ENCODE peak calls at places on chromosomes 7 and 10, in six cellular contexts. C is lower lobe of right lung, B is bronchial epithelial cell, R is body of pancreas, K is nephron progenitor cell, S is B cell. P is an unnamed sample.

GRCh38 chr7:47326808-47327207 is 255.1 kb downstream of the TNS3 start:
- DNase-seq in C (no peak), B (no peak), R (no peak), K (no peak), S (no peak), P (no peak)

GRCh38 chr7:27171636-27172387 is 2.3 kb downstream of the HOXA10 start:
- DNase-seq in C (no peak), B (no peak), R (no peak), K (peak), S (no peak), P (no peak)

GRCh38 chr7:389911-390601 is 100.1 kb downstream of the FOXL3 start:
- DNase-seq in C (peak), B (no peak), R (no peak), K (no peak), S (peak), P (no peak)

GRCh38 chr10:11441151-11441535 is 170.3 kb downstream of the USP6NL start:
- DNase-seq in C (no peak), B (no peak), R (no peak), K (no peak), S (no peak), P (no peak)

GRCh38 chr10:44034946-44035345 is 350.0 kb downstream of the CXCL12 start:
- DNase-seq in C (no peak), B (no peak), R (no peak), K (no peak), S (no peak), P (no peak)

GRCh38 chr10:86747796-86748581 is 8.4 kb upstream of the BMPR1A start:
- DNase-seq in C (no peak), B (no peak), R (no peak), K (no peak), S (no peak), P (no peak)

GRCh38 chr7:150983893-150984368 is 5.8 kb upstream of the KCNH2 start:
- DNase-seq in C (no peak), B (peak), R (peak), K (peak), S (no peak), P (no peak)

GRCh38 chr7:64875658-64876406 is 27.2 kb upstream of the ZNF273 start:
- DNase-seq in C (no peak), B (no peak), R (no peak), K (no peak), S (peak), P (peak)

GRCh38 chr10:3549118-3549517 is 235.9 kb downstream of the KLF6 start:
- DNase-seq in C (no peak), B (no peak), R (no peak), K (no peak), S (no peak), P (no peak)

GRCh38 chr10:88343761-88344484 is 239.2 kb downstream of the RNLS start:
- DNase-seq in C (no peak), B (no peak), R (no peak), K (no peak), S (no peak), P (no peak)

GRCh38 chr7:79420464-79420863 is 33.0 kb downstream of the MAGI2 start:
- DNase-seq in C (no peak), B (peak), R (no peak), K (no peak), S (no peak), P (no peak)

GRCh38 chr7:5421626-5422323 is 1.9 kb downstream of the TNRC18 start:
- DNase-seq in C (peak), B (no peak), R (peak), K (peak), S (no peak), P (no peak)

GRCh38 chr7:143398616-143399015 is 10.0 kb downstream of the EPHA1 start:
- DNase-seq in C (no peak), B (no peak), R (no peak), K (no peak), S (no peak), P (no peak)

GRCh38 chr10:63671317-63671937 is 150.2 kb downstream of the REEP3 start:
- DNase-seq in C (no peak), B (no peak), R (no peak), K (no peak), S (no peak), P (no peak)

GRCh38 chr10:33216661-33217427 is 117.6 kb downstream of the NRP1 start:
- DNase-seq in C (no peak), B (peak), R (no peak), K (no peak), S (no peak), P (no peak)

GRCh38 chr7:139574618-139575337 is 51.3 kb downstream of the CLEC2L start:
- DNase-seq in C (no peak), B (no peak), R (no peak), K (no peak), S (no peak), P (no peak)

GRCh38 chr10:49298990-49299815 is at the start of gene C10orf71:
- DNase-seq in C (no peak), B (no peak), R (peak), K (peak), S (no peak), P (no peak)

GRCh38 chr10:119858063-119858462 is 14.6 kb downstream of the MCMBP start:
- DNase-seq in C (no peak), B (no peak), R (no peak), K (no peak), S (no peak), P (no peak)

GRCh38 chr7:102042016-102042656 is 224.7 kb downstream of the CUX1 start:
- DNase-seq in C (no peak), B (peak), R (no peak), K (no peak), S (no peak), P (no peak)

GRCh38 chr10:121732676-121733445 is 134.6 kb upstream of the FGFR2 start:
- DNase-seq in C (no peak), B (no peak), R (no peak), K (no peak), S (no peak), P (no peak)

GRCh38 chr7:84455788-84456187 is 261.2 kb upstream of the SEMA3A start:
- DNase-seq in C (no peak), B (peak), R (no peak), K (no peak), S (no peak), P (no peak)

GRCh38 chr7:34308595-34308994 is 349.4 kb upstream of the NPSR1 start:
- DNase-seq in C (no peak), B (no peak), R (no peak), K (no peak), S (no peak), P (no peak)

GRCh38 chr7:914521-915194 is 38.3 kb downstream of the GET4 start:
- DNase-seq in C (no peak), B (no peak), R (no peak), K (no peak), S (no peak), P (no peak)

GRCh38 chr10:29106287-29106686 is 182.6 kb upstream of the LYZL1 start:
- DNase-seq in C (no peak), B (no peak), R (no peak), K (no peak), S (no peak), P (no peak)

GRCh38 chr10:75978213-75978612 is 546.8 kb downstream of the LRMDA start:
- DNase-seq in C (no peak), B (peak), R (no peak), K (no peak), S (no peak), P (no peak)

GRCh38 chr7:98110249-98111022 is 3.8 kb downstream of the LMTK2 start:
- DNase-seq in C (peak), B (peak), R (peak), K (no peak), S (no peak), P (no peak)

GRCh38 chr7:129940329-129940728 is 12.4 kb downstream of the UBE2H start:
- DNase-seq in C (no peak), B (no peak), R (no peak), K (no peak), S (no peak), P (no peak)

GRCh38 chr10:62817763-62818425 is 1.7 kb upstream of the EGR2 start:
- DNase-seq in C (peak), B (peak), R (peak), K (peak), S (peak), P (no peak)

GRCh38 chr10:44051584-44052385 is 333.1 kb downstream of the CXCL12 start:
- DNase-seq in C (no peak), B (peak), R (peak), K (no peak), S (no peak), P (no peak)

GRCh38 chr7:139482662-139483466 is 609 bp downstream of the KLRG2 start:
- DNase-seq in C (peak), B (no peak), R (peak), K (peak), S (peak), P (no peak)

GRCh38 chr10:132232553-132232949 is 45.8 kb downstream of the DPYSL4 start:
- DNase-seq in C (peak), B (no peak), R (no peak), K (no peak), S (no peak), P (no peak)

DNA sequence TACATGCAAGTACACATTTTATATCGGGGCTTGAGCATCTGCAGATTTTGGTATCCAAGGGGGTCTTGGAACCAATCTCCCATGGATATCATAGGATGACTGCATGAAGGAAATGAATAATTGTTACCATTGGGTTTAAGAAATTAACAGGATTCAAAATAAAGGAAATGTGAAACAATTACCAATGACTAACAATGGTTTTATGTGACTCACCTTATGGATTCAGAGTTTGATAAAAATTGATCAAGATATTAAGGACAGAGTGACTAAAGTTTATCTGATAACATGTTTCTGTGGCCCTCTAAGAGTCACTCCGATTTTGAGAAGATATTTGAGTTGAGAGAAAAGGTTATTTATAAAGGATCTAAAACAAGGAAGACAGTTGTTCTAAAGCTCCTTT is 93.0 kb upstream of the ODAD2 start:
- DNase-seq in C (no peak), B (peak), R (no peak), K (no peak), S (no peak), P (no peak)
- TF ChIP-seq CTCF in C (no peak), B (no peak), R (no peak), K (no peak), S (no peak), P (no peak)

GRCh38 chr10:71633935-71634334 is 85.6 kb downstream of the C10orf105 start:
- DNase-seq in C (no peak), B (no peak), R (no peak), K (no peak), S (no peak), P (no peak)
- TF ChIP-seq CTCF in C (no peak), B (no peak), R (no peak), K (no peak), S (no peak), P (no peak)

GRCh38 chr7:41886257-41886905 is 183.5 kb upstream of the INHBA start:
- DNase-seq in C (no peak), B (peak), R (peak), K (no peak), S (no peak), P (no peak)

GRCh38 chr7:41887446-41887845 is 184.6 kb upstream of the INHBA start:
- DNase-seq in C (no peak), B (no peak), R (no peak), K (no peak), S (no peak), P (no peak)

GRCh38 chr7:41885748-41886147 is 182.9 kb upstream of the INHBA start:
- DNase-seq in C (no peak), B (no peak), R (no peak), K (no peak), S (no peak), P (no peak)

GRCh38 chr7:41885078-41885477 is 182.2 kb upstream of the INHBA start:
- DNase-seq in C (no peak), B (peak), R (no peak), K (no peak), S (no peak), P (no peak)

GRCh38 chr7:41886906-41887311 is 184.0 kb upstream of the INHBA start:
- DNase-seq in C (no peak), B (peak), R (peak), K (no peak), S (no peak), P (no peak)
- TF ChIP-seq CTCF in C (no peak), B (no peak), R (no peak), K (no peak), S (no peak), P (no peak)

DNA sequence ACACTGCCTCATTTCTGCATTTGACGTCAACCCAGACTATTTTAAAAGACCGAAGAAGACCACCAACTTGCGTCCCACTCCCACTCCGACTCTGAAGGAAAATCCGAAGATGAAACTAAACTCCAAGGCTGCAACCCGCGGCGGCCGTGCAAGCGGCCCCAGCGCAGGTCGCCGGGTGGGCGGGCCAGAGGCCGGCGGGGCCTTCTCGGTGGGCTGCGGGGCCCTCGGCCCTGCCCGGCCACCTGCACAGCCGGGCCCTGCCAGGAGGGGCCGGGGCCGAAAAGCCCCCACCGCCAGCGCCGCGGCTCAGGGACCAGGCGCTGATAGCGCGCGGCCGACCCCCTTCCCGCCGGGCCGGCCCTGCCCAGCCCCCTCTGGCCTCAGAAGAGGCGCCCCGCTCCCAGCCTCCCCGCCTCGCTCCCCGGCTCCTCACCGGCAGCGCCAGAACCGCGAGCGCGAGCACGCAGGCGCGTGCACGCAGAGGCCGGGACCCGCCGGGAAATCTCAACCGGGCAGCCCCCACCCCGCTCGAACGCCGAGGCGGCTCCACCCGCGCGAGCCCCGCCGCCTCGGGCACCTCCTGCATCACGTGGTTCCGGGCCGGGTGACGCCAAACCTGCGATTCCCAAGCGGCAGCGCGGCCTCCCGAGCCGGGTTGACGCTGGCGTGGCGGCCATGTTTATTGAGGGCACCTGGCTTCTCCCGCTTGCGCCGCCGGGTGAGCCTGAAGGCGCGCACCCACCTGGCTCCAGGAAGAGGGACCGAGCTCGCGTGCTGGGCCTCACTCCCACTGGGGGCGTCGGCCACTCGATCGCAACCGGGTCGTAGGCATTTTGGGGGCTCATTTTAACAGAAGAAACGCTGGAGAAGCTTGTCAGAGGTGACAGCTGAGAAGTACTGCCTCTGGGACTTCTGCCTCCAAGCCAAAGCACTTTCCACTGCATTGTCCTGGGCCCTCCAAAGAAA is at the start of gene C7orf25:
- DNase-seq in C (peak), B (peak), R (peak), K (peak), S (peak), P (peak)
- TF ChIP-seq CTCF in C (no peak), B (no peak), R (no peak), K (no peak), S (no peak), P (no peak)

GRCh38 chr7:131529617-131530016 is 26.8 kb downstream of the PODXL start:
- DNase-seq in C (no peak), B (no peak), R (no peak), K (no peak), S (no peak), P (no peak)

GRCh38 chr7:131530137-131530536 is 26.3 kb downstream of the PODXL start:
- DNase-seq in C (no peak), B (no peak), R (no peak), K (no peak), S (no peak), P (no peak)

GRCh38 chr7:131533151-131533559 is 23.3 kb downstream of the PODXL start:
- DNase-seq in C (no peak), B (no peak), R (peak), K (no peak), S (no peak), P (peak)

GRCh38 chr7:131533566-131534561 is 22.6 kb downstream of the PODXL start:
- DNase-seq in C (no peak), B (no peak), R (no peak), K (no peak), S (no peak), P (peak)

GRCh38 chr7:131532570-131533091 is 23.8 kb downstream of the PODXL start:
- DNase-seq in C (no peak), B (no peak), R (no peak), K (no peak), S (no peak), P (peak)
- TF ChIP-seq CTCF in C (no peak), B (no peak), R (no peak), K (no peak), S (no peak), P (no peak)

GRCh38 chr7:96837583-96837982 is 127.9 kb upstream of the SEM1 start:
- DNase-seq in C (no peak), B (no peak), R (no peak), K (no peak), S (no peak), P (no peak)
- TF ChIP-seq CTCF in C (no peak), B (no peak), R (no peak), K (no peak), S (no peak), P (no peak)

GRCh38 chr7:44791278-44792219 is 4.9 kb upstream of the PPIA start:
- DNase-seq in C (no peak), B (no peak), R (no peak), K (no peak), S (no peak), P (no peak)
- TF ChIP-seq CTCF in C (no peak), B (no peak), R (no peak), K (no peak), S (no peak), P (no peak)

GRCh38 chr7:141251957-141252356 is 178.1 kb downstream of the TMEM178B start:
- DNase-seq in C (no peak), B (no peak), R (no peak), K (no peak), S (no peak), P (no peak)
- TF ChIP-seq CTCF in C (no peak), B (no peak), R (no peak), K (no peak), S (no peak), P (no peak)

P was measured in D721Med.